ENCODE peak calls at places on chromosomes 3 and 15, in seven cellular contexts. Z is effector CD4-positive, alpha-beta T cell; R is SW 1271; T is AG09319; G is activated CD8-positive, alpha-beta memory T cell treated with anti-CD3 and anti-CD28 coated beads for 48 hours; V is SK-N-SH; H is GM19239. Q is an unnamed sample.

GRCh38 chr3:60010778-60011177 is 961.0 kb upstream of the CFAP20DC start:
- DNase-seq in T (no peak), R (no peak), H (no peak), G (no peak), Z (peak; percentile 40), V (no peak), Q (no peak)

GRCh38 chr15:85592148-85592547 is 202.6 kb downstream of the KLHL25 start:
- DNase-seq in T (no peak), G (no peak), H (no peak), V (peak; percentile 34), R (peak; percentile 76), Z (no peak), Q (no peak)

GRCh38 chr3:63278171-63278999 is at the start of gene SYNPR:
- DNase-seq in V (peak; percentile 80), H (no peak), Z (no peak), R (no peak), G (no peak), T (no peak), Q (no peak)

GRCh38 chr3:20322085-20322484 is 136.1 kb upstream of the SGO1 start:
- DNase-seq in G (no peak), T (no peak), Z (no peak), H (no peak), R (no peak), V (no peak), Q (no peak)

GRCh38 chr3:173739716-173740115 is 342.2 kb downstream of the NLGN1 start:
- DNase-seq in V (no peak), Z (no peak), H (no peak), R (no peak), G (no peak), T (no peak), Q (no peak)

GRCh38 chr15:45088801-45089711 is 24.9 kb downstream of the DUOX2 start:
- DNase-seq in V (no peak), T (no peak), Z (no peak), G (no peak), H (no peak), R (no peak), Q (no peak)

GRCh38 chr3:123123716-123124616 is 57.1 kb downstream of the PDIA5 start:
- DNase-seq in Z (no peak), G (no peak), H (no peak), V (no peak), R (no peak), T (no peak), Q (no peak)

GRCh38 chr3:46700772-46701171 is 420 bp upstream of the TMIE start:
- DNase-seq in G (no peak), H (no peak), R (no peak), V (peak; percentile 96), Z (no peak), T (no peak), Q (peak; percentile 77)